ENCODE peak calls at places on chromosomes 16 and 17, in nine cellular contexts. H is spleen, G is mesothelial cell of epicardium, M is cardiac muscle cell, V is AG10803, A is omental fat pad, N is sigmoid colon, J is RWPE1, F is mucosa of descending colon. Y is an unnamed sample.

GRCh38 chr16:71626018-71626857 is at the start of gene MARVELD3:
- DNase-seq in F (peak; percentile 97), N (no peak), H (peak; percentile 72), A (no peak), G (peak; percentile 74), M (peak; percentile 24), V (no peak), J (peak; percentile 91), Y (peak; percentile 90)

GRCh38 chr16:85137323-85138072 is 25.2 kb upstream of the CIBAR2 start:
- DNase-seq in J (peak; percentile 36), N (peak; percentile 99), A (peak; percentile 75), H (peak; percentile 92), G (no peak), M (peak; percentile 76), F (peak; percentile 85), V (peak; percentile 94), Y (peak; percentile 82)

GRCh38 chr17:80460286-80460881 is 16.0 kb downstream of the NPTX1 start:
- DNase-seq in N (peak; percentile 89), F (no peak), H (no peak), J (no peak), G (no peak), M (no peak), A (no peak), V (peak; percentile 30), Y (no peak)

GRCh38 chr16:73190688-73191087 is 142.8 kb upstream of the ZFHX3 start:
- DNase-seq in G (no peak), A (no peak), N (no peak), M (no peak), J (no peak), H (no peak), V (no peak), F (no peak), Y (no peak)

GRCh38 chr16:19718624-19718965 is 524 bp downstream of the IQCK start:
- DNase-seq in N (no peak), J (peak; percentile 30), G (no peak), F (no peak), A (no peak), H (no peak), M (no peak), V (no peak), Y (no peak)

GRCh38 chr17:62597920-62598319 is 29.6 kb upstream of the MRC2 start:
- DNase-seq in G (no peak), M (no peak), V (peak; percentile 78), F (no peak), H (no peak), J (no peak), A (no peak), N (no peak), Y (no peak)

GRCh38 chr16:67277999-67278772 is 1.1 kb upstream of the PLEKHG4 start:
- DNase-seq in H (peak; percentile 54), N (no peak), M (no peak), V (peak; percentile 84), A (no peak), G (no peak), J (peak; percentile 63), F (no peak), Y (no peak)

GRCh38 chr16:3810198-3810664 is 70.3 kb downstream of the CREBBP start:
- DNase-seq in J (no peak), F (no peak), H (no peak), N (no peak), V (no peak), A (no peak), M (no peak), G (no peak), Y (no peak)

GRCh38 chr16:10577305-10578202 is 2.8 kb downstream of the EMP2 start:
- DNase-seq in V (peak; percentile 85), F (peak; percentile 49), H (no peak), A (no peak), M (peak; percentile 91), G (no peak), J (no peak), N (peak; percentile 68), Y (no peak)

GRCh38 chr16:71627631-71628236 is 1.8 kb downstream of the MARVELD3 start:
- DNase-seq in G (no peak), A (no peak), F (peak; percentile 49), M (peak; percentile 17), H (peak; percentile 30), N (no peak), J (no peak), V (no peak), Y (no peak)

GRCh38 chr16:27515874-27516353 is 33.8 kb downstream of the GTF3C1 start:
- DNase-seq in M (peak; percentile 32), J (peak; percentile 29), F (no peak), V (no peak), G (no peak), N (no peak), A (no peak), H (peak; percentile 36), Y (no peak)

GRCh38 chr17:57868007-57868774 is 18.3 kb upstream of the MRPS23 start:
- DNase-seq in M (no peak), H (peak; percentile 86), V (peak; percentile 93), J (peak; percentile 98), N (peak; percentile 96), A (no peak), G (no peak), F (peak; percentile 65), Y (no peak)

GRCh38 chr16:53435066-53435688 is 906 bp downstream of the RBL2 start:
- DNase-seq in J (peak; percentile 81), M (peak; percentile 86), F (peak; percentile 76), V (peak; percentile 86), A (peak; percentile 49), G (no peak), H (no peak), N (peak; percentile 87), Y (no peak)

GRCh38 chr17:33342025-33342424 is 48.9 kb upstream of the ASIC2 start:
- DNase-seq in A (no peak), M (no peak), G (no peak), F (no peak), N (no peak), V (no peak), H (no peak), J (no peak), Y (no peak)

GRCh38 chr17:63588797-63589196 is 11.9 kb upstream of the TACO1 start:
- DNase-seq in G (no peak), V (no peak), A (no peak), M (no peak), J (no peak), N (no peak), H (no peak), F (no peak), Y (no peak)

GRCh38 chr17:4446326-4447051 is 12.7 kb downstream of the SPNS3 start:
- DNase-seq in J (no peak), F (no peak), V (no peak), A (no peak), H (peak; percentile 78), M (no peak), N (no peak), G (no peak), Y (no peak)

GRCh38 chr16:79132745-79133144 is 467.8 kb downstream of the MAF start:
- DNase-seq in N (no peak), V (no peak), H (no peak), J (no peak), F (no peak), G (no peak), M (no peak), A (no peak), Y (no peak)

DNA sequence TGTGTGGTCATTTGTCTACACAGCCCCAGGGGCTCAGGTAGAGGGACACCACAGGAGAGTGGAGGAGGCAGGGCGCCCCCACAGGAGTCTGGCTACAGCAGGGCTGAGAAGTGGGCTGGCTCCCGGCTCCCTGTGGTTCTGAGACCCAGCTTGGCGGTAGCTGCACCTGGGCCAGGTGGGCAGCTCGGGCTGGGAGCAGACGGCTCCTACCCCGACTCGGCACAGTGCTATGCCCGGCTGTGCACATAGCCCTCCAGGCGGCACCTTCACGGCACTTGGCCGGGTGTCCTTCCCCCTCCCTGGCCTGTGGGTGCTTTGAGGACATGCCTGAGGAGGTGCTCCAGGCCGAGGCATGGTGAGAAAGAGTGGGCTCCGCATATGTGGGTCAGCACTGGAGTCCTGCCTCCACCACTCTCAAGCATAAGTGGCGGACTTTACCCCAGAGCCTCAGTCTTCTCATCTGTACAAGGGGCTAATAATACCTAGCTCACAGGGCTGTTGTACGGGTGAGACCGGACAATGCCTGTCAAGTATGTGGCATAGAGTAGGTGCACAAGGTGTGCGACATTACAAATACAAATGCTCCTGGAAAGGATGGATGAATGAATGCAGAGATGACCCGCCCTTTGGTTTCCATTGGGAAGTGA is 50.1 kb upstream of the JPH3 start:
- DNase-seq in M (no peak), J (no peak), A (no peak), G (no peak), H (no peak), V (no peak), F (no peak), N (no peak), Y (no peak)
- TF ChIP-seq CTCF in M (no peak), J (no peak), A (no peak), G (no peak), H (no peak), V (no peak), F (no peak), N (no peak), Y (no peak)

GRCh38 chr16:87392823-87393679 is 915 bp downstream of the MAP1LC3B start:
- DNase-seq in J (peak; percentile 38), N (peak; percentile 82), A (no peak), F (peak; percentile 74), V (peak; percentile 47), G (no peak), M (peak; percentile 65), H (peak; percentile 94), Y (no peak)
- TF ChIP-seq CTCF in J (peak; percentile 25), N (no peak), A (no peak), F (no peak), V (peak; percentile 50), G (no peak), M (peak; percentile 35), H (peak; percentile 17), Y (peak; percentile 46)

DNA sequence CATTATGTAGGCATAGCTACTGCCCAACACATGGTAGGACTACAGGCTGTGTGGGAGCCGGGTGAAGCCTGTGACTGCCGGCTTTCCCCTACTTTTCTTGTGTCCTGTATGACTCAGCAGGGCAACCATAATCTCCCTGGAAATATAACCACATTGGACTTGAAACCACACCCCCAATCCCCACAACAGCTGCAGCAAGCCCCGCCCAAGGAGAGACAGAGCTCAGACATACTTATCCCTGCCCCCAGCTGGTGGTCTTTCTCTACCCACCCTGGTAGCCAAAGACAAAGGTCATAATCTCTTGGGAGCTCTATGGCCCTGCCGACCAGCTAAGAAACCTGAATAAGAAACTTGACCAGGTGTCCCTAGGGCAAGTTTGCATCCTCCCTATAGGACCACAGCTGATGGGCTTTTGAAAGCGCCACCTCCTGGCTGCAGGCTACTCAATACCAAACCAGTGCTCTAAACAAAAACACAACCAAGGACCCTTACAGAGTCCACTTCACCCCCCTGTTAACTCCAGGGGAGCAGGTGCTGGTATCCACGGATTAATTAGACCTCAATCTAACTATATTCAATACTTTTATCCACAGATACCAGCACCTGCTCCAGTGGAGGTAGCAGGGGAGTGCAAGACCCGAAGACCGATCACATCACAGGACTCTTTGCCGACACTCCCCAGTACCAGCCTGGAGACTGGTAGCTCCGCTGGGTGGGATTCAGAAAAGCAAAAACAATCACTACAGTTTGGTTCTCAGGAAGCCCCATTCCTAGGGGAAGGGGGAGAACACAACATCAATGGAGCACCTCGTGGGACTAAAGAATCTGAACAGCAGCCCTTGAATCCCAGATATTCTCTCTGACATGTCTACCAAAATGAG is 91.2 kb downstream of the IRX5 start:
- DNase-seq in J (peak; percentile 41), F (peak; percentile 48), N (no peak), M (no peak), A (no peak), G (no peak), H (no peak), V (peak; percentile 33), Y (no peak)
- TF ChIP-seq CTCF in J (no peak), F (no peak), N (no peak), M (peak; percentile 29), A (no peak), G (no peak), H (no peak), V (no peak), Y (peak; percentile 40)

GRCh38 chr17:74800531-74800930 is 24.4 kb upstream of the NAT9 start:
- DNase-seq in N (no peak), M (no peak), J (no peak), G (no peak), A (no peak), V (no peak), H (no peak), F (no peak), Y (no peak)
- TF ChIP-seq CTCF in N (no peak), M (no peak), J (no peak), G (no peak), A (no peak), V (no peak), H (no peak), F (no peak), Y (no peak)